ENCODE peak calls at places on chromosome 15, in four cellular contexts. U, I, K and S are unnamed samples.

GRCh38 chr15:76012021-76012551 is at the start of gene NRG4:
- DNase-seq in K (peak), I (no peak), U (no peak), S (no peak)

GRCh38 chr15:69319384-69320375 is 21.0 kb downstream of the PAQR5 start:
- DNase-seq in U (no peak), K (no peak), I (no peak), S (no peak)

GRCh38 chr15:82139823-82140268 is 94.0 kb upstream of the MEX3B start:
- DNase-seq in I (no peak), K (peak), U (peak), S (no peak)

GRCh38 chr15:99443056-99443756 is 122.6 kb upstream of the MEF2A start:
- DNase-seq in I (no peak), K (no peak), U (no peak), S (no peak)

GRCh38 chr15:59185725-59186124 is 20.9 kb upstream of the LDHAL6B start:
- DNase-seq in U (no peak), K (no peak), I (no peak), S (no peak)

GRCh38 chr15:85443593-85444328 is 63.4 kb downstream of the AKAP13 start:
- DNase-seq in K (peak), U (peak), I (peak), S (no peak)

GRCh38 chr15:95025924-95026728 is 794.8 kb downstream of the MCTP2 start:
- DNase-seq in K (peak), U (peak), I (peak), S (no peak)

GRCh38 chr15:75359537-75360250 is 8.7 kb downstream of the MAN2C1 start:
- DNase-seq in U (no peak), K (no peak), I (no peak), S (no peak)

GRCh38 chr15:59456114-59456513 is 18.1 kb downstream of the FAM81A start:
- DNase-seq in U (no peak), K (no peak), I (no peak), S (no peak)

GRCh38 chr15:64749167-64749566 is 26.2 kb downstream of the RBPMS2 start:
- DNase-seq in K (peak), U (no peak), I (no peak), S (no peak)

GRCh38 chr15:36278219-36278618 is 301.2 kb upstream of the CDIN1 start:
- DNase-seq in K (peak), I (no peak), U (no peak), S (no peak)

GRCh38 chr15:69860316-69860715 is 237.4 kb downstream of the TLE3 start:
- DNase-seq in I (no peak), U (no peak), K (no peak), S (no peak)

GRCh38 chr15:78321786-78322185 is 18.4 kb upstream of the CRABP1 start:
- DNase-seq in U (no peak), I (no peak), K (no peak), S (no peak)

GRCh38 chr15:100049936-100050876 is 291.6 kb downstream of the ADAMTS17 start:
- DNase-seq in U (no peak), I (no peak), K (no peak), S (no peak)

GRCh38 chr15:78761020-78761419 is 50.2 kb downstream of the ADAMTS7 start:
- DNase-seq in K (no peak), I (no peak), U (no peak), S (no peak)

GRCh38 chr15:68313501-68314390 is 36.2 kb downstream of the FEM1B start:
- DNase-seq in U (no peak), K (no peak), I (no peak), S (no peak)

GRCh38 chr15:98954411-98954810 is 53.2 kb downstream of the PGPEP1L start:
- DNase-seq in K (peak), I (no peak), U (no peak), S (no peak)

GRCh38 chr15:98311566-98312188 is 336.7 kb upstream of the IGF1R start:
- DNase-seq in K (peak), I (peak), U (peak), S (no peak)

GRCh38 chr15:27983496-27983895 is 115.6 kb downstream of the OCA2 start:
- DNase-seq in I (no peak), K (no peak), U (no peak), S (no peak)

GRCh38 chr15:41490355-41490754 is 3.3 kb upstream of the ITPKA start:
- DNase-seq in U (no peak), I (no peak), K (peak), S (no peak)

GRCh38 chr15:67189326-67190051 is 65.0 kb downstream of the AAGAB start:
- DNase-seq in U (no peak), I (no peak), K (no peak), S (no peak)

GRCh38 chr15:67826717-67827560 is 1.6 kb downstream of the SKOR1 start:
- DNase-seq in U (no peak), I (no peak), K (no peak), S (no peak)

GRCh38 chr15:77921664-77922063 is 155.8 kb downstream of the TBC1D2B start:
- DNase-seq in I (no peak), K (no peak), U (no peak), S (no peak)

GRCh38 chr15:64931381-64931780 is 19.7 kb downstream of the ANKDD1A start:
- DNase-seq in K (no peak), U (no peak), I (no peak), S (no peak)

GRCh38 chr15:70826634-70827033 is 27.3 kb downstream of the LARP6 start:
- DNase-seq in U (no peak), K (peak), I (no peak), S (no peak)

GRCh38 chr15:65330934-65331645 is 26.6 kb downstream of the RNU5B-1 start:
- DNase-seq in I (no peak), K (no peak), U (no peak), S (no peak)

GRCh38 chr15:36601952-36602351 is 22.5 kb downstream of the CDIN1 start:
- DNase-seq in K (no peak), I (no peak), U (no peak), S (no peak)

GRCh38 chr15:68303134-68303533 is 25.6 kb downstream of the FEM1B start:
- DNase-seq in U (no peak), K (no peak), I (no peak), S (no peak)

GRCh38 chr15:101613130-101614000 is 38.8 kb downstream of the TM2D3 start:
- DNase-seq in U (no peak), K (peak), I (no peak), S (no peak)

GRCh38 chr15:73784299-73784698 is 31.1 kb upstream of the INSYN1 start:
- DNase-seq in K (no peak), U (no peak), I (no peak), S (no peak)

GRCh38 chr15:101450561-101451145 is 38.9 kb downstream of the PCSK6 start:
- DNase-seq in K (no peak), U (no peak), I (no peak), S (no peak)

GRCh38 chr15:70271422-70272088 is 173.8 kb upstream of the TLE3 start:
- DNase-seq in K (peak), I (no peak), U (no peak), S (no peak)

GRCh38 chr15:72197460-72198409 is at the start of gene GRAMD2A:
- DNase-seq in I (peak), U (no peak), K (peak), S (no peak)

GRCh38 chr15:25691544-25692430 is 171.3 kb downstream of the ATP10A start:
- DNase-seq in K (peak), U (no peak), I (no peak), S (no peak)

GRCh38 chr15:97502038-97502437 is 458.5 kb upstream of the ARRDC4 start:
- DNase-seq in K (peak), U (no peak), I (no peak), S (no peak)

GRCh38 chr15:67833504-67834248 is 6.2 kb downstream of the RNU6-1 start:
- DNase-seq in U (peak), K (no peak), I (peak), S (no peak)

GRCh38 chr15:55937040-55937439 is 56.4 kb downstream of the NEDD4 start:
- DNase-seq in I (no peak), U (no peak), K (peak), S (no peak)

GRCh38 chr15:90819850-90820249 is 48.5 kb upstream of the FURIN start:
- DNase-seq in I (no peak), K (no peak), U (no peak), S (no peak)

GRCh38 chr15:90819390-90819789 is 49.0 kb upstream of the FURIN start:
- DNase-seq in U (no peak), K (no peak), I (no peak), S (no peak)

GRCh38 chr15:90817117-90818057 is 51.0 kb upstream of the FURIN start:
- DNase-seq in U (no peak), K (no peak), I (no peak), S (no peak)

GRCh38 chr15:90820481-90820880 is 47.9 kb upstream of the FURIN start:
- DNase-seq in U (no peak), I (no peak), K (no peak), S (no peak)

GRCh38 chr15:90818251-90819210 is 49.9 kb upstream of the FURIN start:
- DNase-seq in I (no peak), K (no peak), U (no peak), S (peak)
- TF ChIP-seq CTCF in I (peak), K (no peak), U (no peak), S (peak)

GRCh38 chr15:37823601-37824275 is 110.7 kb upstream of the TMCO5A start:
- DNase-seq in I (no peak), K (no peak), U (no peak), S (no peak)
- TF ChIP-seq CTCF in I (no peak), K (no peak), U (no peak), S (no peak)

GRCh38 chr15:50117628-50118027 is 1.4 kb downstream of the ATP8B4 start:
- DNase-seq in U (no peak), K (no peak), I (no peak), S (no peak)

GRCh38 chr15:50114381-50114780 is 4.7 kb downstream of the ATP8B4 start:
- DNase-seq in I (no peak), K (no peak), U (no peak), S (no peak)

GRCh38 chr15:50113187-50113505 is 5.9 kb downstream of the ATP8B4 start:
- DNase-seq in U (no peak), K (no peak), I (no peak), S (no peak)

GRCh38 chr15:50119063-50119700 is at the start of gene ATP8B4:
- DNase-seq in K (no peak), U (no peak), I (peak), S (no peak)

GRCh38 chr15:50116477-50116876 is 2.6 kb downstream of the ATP8B4 start:
- DNase-seq in K (peak), U (peak), I (peak), S (no peak)
- TF ChIP-seq CTCF in K (peak), U (peak), I (peak), S (no peak)

GRCh38 chr15:48330855-48331795 is at the start of gene DUT:
- DNase-seq in K (peak), U (peak), I (peak), S (peak)
- TF ChIP-seq CTCF in K (no peak), U (peak), I (no peak), S (peak)

DNA sequence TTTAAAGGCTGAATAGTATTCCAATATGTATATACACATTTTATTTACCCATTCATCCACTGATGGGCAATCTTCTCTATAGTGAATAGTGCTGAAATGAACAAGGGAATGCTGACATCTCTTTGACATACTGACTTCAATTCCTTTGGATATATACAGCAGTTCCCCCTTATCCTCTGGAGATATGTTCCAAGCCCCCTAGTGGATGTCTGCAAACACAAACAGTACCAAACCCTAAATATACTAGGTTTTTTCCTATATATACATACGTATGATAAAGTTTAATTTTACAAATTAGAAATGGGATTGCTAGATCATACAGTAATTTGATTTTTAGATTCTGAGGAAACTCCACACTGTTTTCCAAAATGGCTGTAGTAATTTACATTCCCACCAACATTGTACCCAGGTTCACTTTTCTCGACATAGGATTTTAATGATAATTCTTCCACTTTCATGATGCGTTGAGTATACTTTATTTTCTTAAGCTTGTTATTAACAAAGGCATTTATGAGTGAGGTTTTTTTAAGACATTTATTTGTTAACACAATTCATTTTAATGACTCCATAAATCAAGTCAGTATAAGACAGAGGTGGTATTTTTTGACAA is 38.2 kb downstream of the VPS13C start:
- DNase-seq in I (no peak), U (no peak), K (no peak), S (no peak)
- TF ChIP-seq CTCF in I (peak), U (peak), K (no peak), S (peak)

DNA sequence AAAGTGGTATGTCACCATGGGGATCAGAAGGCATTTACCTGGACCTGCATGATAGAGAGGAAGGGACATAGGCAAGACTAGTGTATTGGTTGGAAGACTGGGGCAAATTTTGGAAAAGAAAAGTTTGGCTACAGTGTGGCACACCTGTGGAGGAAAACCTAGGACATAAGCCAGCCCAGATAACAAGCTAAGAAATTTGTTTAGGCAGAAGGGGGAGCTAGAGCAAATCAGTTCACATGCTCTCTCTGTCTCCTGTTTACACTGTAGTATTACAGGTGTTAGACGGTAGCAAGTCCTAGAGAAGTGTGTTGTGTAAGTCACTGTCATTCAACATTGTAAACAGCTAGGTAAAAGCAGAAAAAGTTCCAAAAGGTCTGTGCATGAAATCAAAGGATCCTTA is 11.9 kb upstream of the ALDH1A2 start:
- DNase-seq in K (no peak), I (no peak), U (peak), S (no peak)
- TF ChIP-seq CTCF in K (no peak), I (no peak), U (peak), S (peak)

GRCh38 chr15:32852771-32853170 is 135.0 kb downstream of the GREM1 start:
- DNase-seq in I (no peak), U (no peak), K (no peak), S (no peak)

GRCh38 chr15:32857732-32858131 is 139.9 kb downstream of the GREM1 start:
- DNase-seq in K (no peak), U (no peak), I (no peak), S (no peak)

GRCh38 chr15:32856753-32857152 is 138.9 kb downstream of the GREM1 start:
- DNase-seq in U (no peak), K (no peak), I (no peak), S (no peak)

GRCh38 chr15:32853667-32854066 is 135.9 kb downstream of the GREM1 start:
- DNase-seq in K (no peak), U (no peak), I (no peak), S (no peak)

GRCh38 chr15:32855942-32856341 is 138.1 kb downstream of the GREM1 start:
- DNase-seq in I (no peak), U (no peak), K (peak), S (no peak)
- TF ChIP-seq CTCF in I (no peak), U (no peak), K (no peak), S (no peak)

DNA sequence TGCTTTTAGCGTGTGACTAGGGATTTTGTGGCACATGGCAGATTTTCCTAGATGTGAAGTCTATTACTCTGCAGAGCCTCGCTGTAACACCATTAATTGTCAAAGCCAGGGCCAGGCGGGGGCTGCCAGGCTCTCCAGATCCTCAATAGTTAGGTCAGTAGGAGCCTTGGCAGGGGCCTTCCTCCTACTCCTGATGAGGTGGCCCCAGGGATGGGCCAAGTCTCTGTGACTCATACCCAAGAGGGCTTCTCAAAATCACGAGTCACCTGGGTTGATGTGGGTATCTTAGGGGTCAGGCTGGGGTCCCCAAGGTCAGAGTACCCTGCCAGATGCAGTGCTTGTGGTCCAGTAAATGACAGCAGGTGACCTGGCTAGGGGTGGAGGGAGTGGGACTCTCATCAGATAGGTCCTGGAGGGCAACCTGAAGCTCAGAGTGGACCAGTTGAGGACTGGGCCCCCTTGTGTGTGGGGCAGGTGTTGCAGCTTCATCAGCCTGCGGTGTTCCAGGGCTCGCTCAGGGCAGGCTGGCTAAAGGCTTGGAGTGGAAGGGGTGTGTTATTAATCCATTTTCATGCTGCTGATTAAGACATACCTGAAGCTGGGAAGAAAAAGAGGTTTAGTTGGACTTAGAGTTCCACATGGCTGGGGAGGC is 88.5 kb upstream of the MYZAP start:
- DNase-seq in U (no peak), I (peak), K (no peak), S (no peak)
- TF ChIP-seq CTCF in U (no peak), I (peak), K (no peak), S (no peak)

GRCh38 chr15:31391687-31392671 is 65.3 kb downstream of the KLF13 start:
- DNase-seq in I (peak), U (peak), K (peak), S (no peak)
- TF ChIP-seq CTCF in I (no peak), U (no peak), K (no peak), S (no peak)